ENCODE peak calls at places on chromosomes 13 and 19, in seven cellular contexts. One of them, this sample, is unnamed.

GRCh38 chr19:46546194-46546896 is 50.7 kb upstream of the PNMA8B start:
- DNase-seq in CD4-positive, alpha-beta T cell: no peak
- DNase-seq in fibroblast of the conjunctiva: no peak
- DNase-seq in endothelial cell: peak
- DNase-seq in KBM-7: peak
- DNase-seq in fibroblast of lung: peak
- DNase-seq in NCI-H1092: no peak
- DNase-seq in this sample: no peak

GRCh38 chr19:10861118-10861651 is 10.2 kb upstream of the CARM1 start:
- DNase-seq in fibroblast of lung: no peak
- DNase-seq in fibroblast of the conjunctiva: no peak
- DNase-seq in KBM-7: peak
- DNase-seq in CD4-positive, alpha-beta T cell: no peak
- DNase-seq in endothelial cell: peak
- DNase-seq in NCI-H1092: no peak
- DNase-seq in this sample: no peak

GRCh38 chr13:43441464-43441863 is 345.3 kb downstream of the ENOX1 start:
- DNase-seq in CD4-positive, alpha-beta T cell: no peak
- DNase-seq in endothelial cell: no peak
- DNase-seq in NCI-H1092: no peak
- DNase-seq in fibroblast of the conjunctiva: no peak
- DNase-seq in KBM-7: no peak
- DNase-seq in fibroblast of lung: no peak
- DNase-seq in this sample: no peak

GRCh38 chr13:106899444-106899843 is 331.5 kb upstream of the ARGLU1 start:
- DNase-seq in CD4-positive, alpha-beta T cell: no peak
- DNase-seq in fibroblast of lung: no peak
- DNase-seq in fibroblast of the conjunctiva: no peak
- DNase-seq in NCI-H1092: no peak
- DNase-seq in endothelial cell: no peak
- DNase-seq in KBM-7: no peak
- DNase-seq in this sample: no peak

GRCh38 chr13:110774490-110774889 is 61.0 kb downstream of the ING1 start:
- DNase-seq in fibroblast of lung: no peak
- DNase-seq in fibroblast of the conjunctiva: no peak
- DNase-seq in endothelial cell: no peak
- DNase-seq in NCI-H1092: no peak
- DNase-seq in CD4-positive, alpha-beta T cell: no peak
- DNase-seq in KBM-7: no peak
- DNase-seq in this sample: no peak

GRCh38 chr13:97133955-97134354 is 88.2 kb upstream of the MBNL2 start:
- DNase-seq in fibroblast of the conjunctiva: no peak
- DNase-seq in NCI-H1092: no peak
- DNase-seq in endothelial cell: no peak
- DNase-seq in CD4-positive, alpha-beta T cell: no peak
- DNase-seq in fibroblast of lung: no peak
- DNase-seq in KBM-7: no peak
- DNase-seq in this sample: no peak

GRCh38 chr19:6135367-6135766 is at the start of gene ACSBG2:
- DNase-seq in CD4-positive, alpha-beta T cell: no peak
- DNase-seq in endothelial cell: no peak
- DNase-seq in NCI-H1092: no peak
- DNase-seq in KBM-7: no peak
- DNase-seq in fibroblast of lung: no peak
- DNase-seq in fibroblast of the conjunctiva: no peak
- DNase-seq in this sample: no peak

GRCh38 chr19:49430678-49431329 is 5.6 kb downstream of the GFY start:
- DNase-seq in CD4-positive, alpha-beta T cell: no peak
- DNase-seq in fibroblast of the conjunctiva: no peak
- DNase-seq in fibroblast of lung: no peak
- DNase-seq in NCI-H1092: no peak
- DNase-seq in KBM-7: no peak
- DNase-seq in endothelial cell: no peak
- DNase-seq in this sample: no peak

GRCh38 chr19:47229674-47230121 is 1.3 kb downstream of the BBC3 start:
- DNase-seq in fibroblast of lung: peak
- DNase-seq in KBM-7: peak
- DNase-seq in fibroblast of the conjunctiva: no peak
- DNase-seq in CD4-positive, alpha-beta T cell: no peak
- DNase-seq in NCI-H1092: no peak
- DNase-seq in endothelial cell: no peak
- DNase-seq in this sample: no peak

GRCh38 chr13:44523176-44524017 is 52.7 kb downstream of the TSC22D1 start:
- DNase-seq in NCI-H1092: no peak
- DNase-seq in fibroblast of lung: peak
- DNase-seq in CD4-positive, alpha-beta T cell: no peak
- DNase-seq in fibroblast of the conjunctiva: peak
- DNase-seq in KBM-7: no peak
- DNase-seq in endothelial cell: no peak
- DNase-seq in this sample: peak

GRCh38 chr13:110306960-110307696 is at the start of the genes COL4A1 and COL4A2:
- DNase-seq in CD4-positive, alpha-beta T cell: no peak
- DNase-seq in NCI-H1092: no peak
- DNase-seq in endothelial cell: peak
- DNase-seq in KBM-7: no peak
- DNase-seq in fibroblast of the conjunctiva: no peak
- DNase-seq in fibroblast of lung: peak
- DNase-seq in this sample: no peak

GRCh38 chr13:110010433-110011135 is 224.2 kb upstream of the IRS2 start:
- DNase-seq in CD4-positive, alpha-beta T cell: no peak
- DNase-seq in NCI-H1092: no peak
- DNase-seq in endothelial cell: no peak
- DNase-seq in KBM-7: no peak
- DNase-seq in fibroblast of lung: peak
- DNase-seq in fibroblast of the conjunctiva: no peak
- DNase-seq in this sample: no peak

GRCh38 chr13:51538626-51539179 is 45.6 kb upstream of the WDFY2 start:
- DNase-seq in KBM-7: no peak
- DNase-seq in fibroblast of the conjunctiva: no peak
- DNase-seq in fibroblast of lung: no peak
- DNase-seq in CD4-positive, alpha-beta T cell: no peak
- DNase-seq in endothelial cell: no peak
- DNase-seq in NCI-H1092: no peak
- DNase-seq in this sample: no peak

GRCh38 chr19:32887572-32887971 is 18.0 kb upstream of the SLC7A9 start:
- DNase-seq in KBM-7: no peak
- DNase-seq in fibroblast of the conjunctiva: no peak
- DNase-seq in endothelial cell: no peak
- DNase-seq in CD4-positive, alpha-beta T cell: no peak
- DNase-seq in fibroblast of lung: no peak
- DNase-seq in NCI-H1092: no peak
- DNase-seq in this sample: no peak

GRCh38 chr19:3881272-3882040 is 971 bp downstream of the ATCAY start:
- DNase-seq in KBM-7: peak
- DNase-seq in CD4-positive, alpha-beta T cell: no peak
- DNase-seq in endothelial cell: no peak
- DNase-seq in fibroblast of the conjunctiva: no peak
- DNase-seq in NCI-H1092: no peak
- DNase-seq in fibroblast of lung: no peak
- DNase-seq in this sample: no peak

GRCh38 chr19:18603255-18603957 is 3.2 kb downstream of the CRLF1 start:
- DNase-seq in CD4-positive, alpha-beta T cell: no peak
- DNase-seq in fibroblast of the conjunctiva: no peak
- DNase-seq in endothelial cell: peak
- DNase-seq in NCI-H1092: no peak
- DNase-seq in fibroblast of lung: peak
- DNase-seq in KBM-7: no peak
- DNase-seq in this sample: no peak

GRCh38 chr13:27966641-27967202 is 2.4 kb downstream of the CDX2 start:
- DNase-seq in CD4-positive, alpha-beta T cell: no peak
- DNase-seq in NCI-H1092: no peak
- DNase-seq in endothelial cell: no peak
- DNase-seq in KBM-7: no peak
- DNase-seq in fibroblast of the conjunctiva: no peak
- DNase-seq in fibroblast of lung: no peak
- DNase-seq in this sample: no peak

GRCh38 chr13:97109256-97109655 is 112.9 kb upstream of the MBNL2 start:
- DNase-seq in fibroblast of the conjunctiva: no peak
- DNase-seq in endothelial cell: no peak
- DNase-seq in KBM-7: no peak
- DNase-seq in CD4-positive, alpha-beta T cell: no peak
- DNase-seq in fibroblast of lung: no peak
- DNase-seq in NCI-H1092: no peak
- DNase-seq in this sample: no peak

GRCh38 chr19:862529-863304 is 3.3 kb downstream of the CFD start:
- DNase-seq in fibroblast of lung: peak
- DNase-seq in KBM-7: no peak
- DNase-seq in endothelial cell: peak
- DNase-seq in CD4-positive, alpha-beta T cell: peak
- DNase-seq in NCI-H1092: no peak
- DNase-seq in fibroblast of the conjunctiva: no peak
- DNase-seq in this sample: no peak

GRCh38 chr19:4914736-4915501 is 5.6 kb downstream of the UHRF1 start:
- DNase-seq in CD4-positive, alpha-beta T cell: peak
- DNase-seq in fibroblast of lung: peak
- DNase-seq in NCI-H1092: no peak
- DNase-seq in fibroblast of the conjunctiva: peak
- DNase-seq in KBM-7: no peak
- DNase-seq in endothelial cell: no peak
- DNase-seq in this sample: peak

GRCh38 chr19:32924200-32924599 is 47.6 kb downstream of the CEP89 start:
- DNase-seq in NCI-H1092: no peak
- DNase-seq in fibroblast of the conjunctiva: no peak
- DNase-seq in KBM-7: no peak
- DNase-seq in endothelial cell: no peak
- DNase-seq in fibroblast of lung: peak
- DNase-seq in CD4-positive, alpha-beta T cell: no peak
- DNase-seq in this sample: no peak

GRCh38 chr13:75353786-75354193 is 128.2 kb downstream of the TBC1D4 start:
- DNase-seq in NCI-H1092: no peak
- DNase-seq in KBM-7: no peak
- DNase-seq in endothelial cell: no peak
- DNase-seq in fibroblast of the conjunctiva: no peak
- DNase-seq in CD4-positive, alpha-beta T cell: no peak
- DNase-seq in fibroblast of lung: peak
- DNase-seq in this sample: no peak

GRCh38 chr13:114296448-114296847 is 15.0 kb downstream of the UPF3A start:
- DNase-seq in NCI-H1092: no peak
- DNase-seq in KBM-7: no peak
- DNase-seq in fibroblast of lung: no peak
- DNase-seq in CD4-positive, alpha-beta T cell: no peak
- DNase-seq in endothelial cell: no peak
- DNase-seq in fibroblast of the conjunctiva: no peak
- DNase-seq in this sample: no peak

GRCh38 chr19:57103573-57104277 is 16.1 kb upstream of the USP29 start:
- DNase-seq in fibroblast of the conjunctiva: peak
- DNase-seq in NCI-H1092: no peak
- DNase-seq in KBM-7: peak
- DNase-seq in CD4-positive, alpha-beta T cell: peak
- DNase-seq in fibroblast of lung: peak
- DNase-seq in endothelial cell: peak
- DNase-seq in this sample: peak

GRCh38 chr19:46745521-46746280 is at the start of gene FKRP:
- DNase-seq in CD4-positive, alpha-beta T cell: peak
- DNase-seq in fibroblast of lung: no peak
- DNase-seq in NCI-H1092: peak
- DNase-seq in KBM-7: no peak
- DNase-seq in fibroblast of the conjunctiva: no peak
- DNase-seq in endothelial cell: peak
- DNase-seq in this sample: no peak

GRCh38 chr13:27461940-27462584 is 11.7 kb upstream of the MTIF3 start:
- DNase-seq in KBM-7: no peak
- DNase-seq in CD4-positive, alpha-beta T cell: no peak
- DNase-seq in NCI-H1092: no peak
- DNase-seq in fibroblast of lung: no peak
- DNase-seq in endothelial cell: no peak
- DNase-seq in fibroblast of the conjunctiva: no peak
- DNase-seq in this sample: no peak

GRCh38 chr19:51547397-51548212 is 16.1 kb upstream of the SIGLEC6 start:
- DNase-seq in NCI-H1092: no peak
- DNase-seq in KBM-7: peak
- DNase-seq in CD4-positive, alpha-beta T cell: no peak
- DNase-seq in endothelial cell: no peak
- DNase-seq in fibroblast of the conjunctiva: no peak
- DNase-seq in fibroblast of lung: no peak
- DNase-seq in this sample: no peak

GRCh38 chr13:110410906-110411305 is 103.8 kb downstream of the COL4A2 start:
- DNase-seq in KBM-7: no peak
- DNase-seq in CD4-positive, alpha-beta T cell: no peak
- DNase-seq in NCI-H1092: no peak
- DNase-seq in fibroblast of lung: no peak
- DNase-seq in endothelial cell: no peak
- DNase-seq in fibroblast of the conjunctiva: no peak
- DNase-seq in this sample: no peak

GRCh38 chr13:99845136-99845874 is 126.3 kb downstream of the ZIC5 start:
- DNase-seq in CD4-positive, alpha-beta T cell: no peak
- DNase-seq in fibroblast of lung: no peak
- DNase-seq in NCI-H1092: no peak
- DNase-seq in KBM-7: no peak
- DNase-seq in endothelial cell: no peak
- DNase-seq in fibroblast of the conjunctiva: no peak
- DNase-seq in this sample: no peak

GRCh38 chr19:41886761-41887710 is 4.1 kb downstream of the ARHGEF1 start:
- DNase-seq in CD4-positive, alpha-beta T cell: peak
- DNase-seq in endothelial cell: no peak
- DNase-seq in fibroblast of the conjunctiva: no peak
- DNase-seq in fibroblast of lung: no peak
- DNase-seq in NCI-H1092: no peak
- DNase-seq in KBM-7: no peak
- DNase-seq in this sample: no peak

GRCh38 chr19:15315101-15315500 is 17.2 kb downstream of the BRD4 start:
- DNase-seq in CD4-positive, alpha-beta T cell: no peak
- DNase-seq in fibroblast of the conjunctiva: no peak
- DNase-seq in endothelial cell: no peak
- DNase-seq in fibroblast of lung: no peak
- DNase-seq in KBM-7: no peak
- DNase-seq in NCI-H1092: no peak
- DNase-seq in this sample: no peak

GRCh38 chr19:29810504-29810871 is 1.3 kb upstream of the CCNE1 start:
- DNase-seq in KBM-7: no peak
- DNase-seq in fibroblast of lung: peak
- DNase-seq in endothelial cell: no peak
- DNase-seq in NCI-H1092: no peak
- DNase-seq in CD4-positive, alpha-beta T cell: no peak
- DNase-seq in fibroblast of the conjunctiva: no peak
- DNase-seq in this sample: no peak

GRCh38 chr13:34750078-34750703 is 191.9 kb upstream of the NBEA start:
- DNase-seq in endothelial cell: peak
- DNase-seq in NCI-H1092: peak
- DNase-seq in fibroblast of lung: peak
- DNase-seq in fibroblast of the conjunctiva: no peak
- DNase-seq in CD4-positive, alpha-beta T cell: no peak
- DNase-seq in KBM-7: no peak
- DNase-seq in this sample: no peak

GRCh38 chr13:23655321-23655720 is 85.1 kb downstream of the TNFRSF19 start:
- DNase-seq in fibroblast of lung: peak
- DNase-seq in CD4-positive, alpha-beta T cell: no peak
- DNase-seq in NCI-H1092: no peak
- DNase-seq in endothelial cell: no peak
- DNase-seq in fibroblast of the conjunctiva: no peak
- DNase-seq in KBM-7: no peak
- DNase-seq in this sample: no peak

GRCh38 chr13:112453207-112453829 is 77.2 kb downstream of the SPACA7 start:
- DNase-seq in CD4-positive, alpha-beta T cell: no peak
- DNase-seq in fibroblast of lung: no peak
- DNase-seq in KBM-7: no peak
- DNase-seq in fibroblast of the conjunctiva: no peak
- DNase-seq in NCI-H1092: no peak
- DNase-seq in endothelial cell: no peak
- DNase-seq in this sample: no peak

GRCh38 chr19:51524661-51525264 is 6.7 kb downstream of the SIGLEC6 start:
- DNase-seq in NCI-H1092: no peak
- DNase-seq in KBM-7: no peak
- DNase-seq in fibroblast of the conjunctiva: no peak
- DNase-seq in fibroblast of lung: no peak
- DNase-seq in endothelial cell: no peak
- DNase-seq in CD4-positive, alpha-beta T cell: no peak
- DNase-seq in this sample: no peak

GRCh38 chr19:6062274-6062673 is 48.0 kb downstream of the RFX2 start:
- DNase-seq in endothelial cell: no peak
- DNase-seq in fibroblast of lung: peak
- DNase-seq in CD4-positive, alpha-beta T cell: peak
- DNase-seq in KBM-7: peak
- DNase-seq in NCI-H1092: no peak
- DNase-seq in fibroblast of the conjunctiva: no peak
- DNase-seq in this sample: no peak

GRCh38 chr13:47798906-47799305 is 202.2 kb downstream of the SUCLA2 start:
- DNase-seq in KBM-7: peak
- DNase-seq in fibroblast of lung: peak
- DNase-seq in fibroblast of the conjunctiva: no peak
- DNase-seq in endothelial cell: no peak
- DNase-seq in NCI-H1092: no peak
- DNase-seq in CD4-positive, alpha-beta T cell: no peak
- DNase-seq in this sample: peak

This sample was measured in AG09309.